ENCODE peak calls at places on chromosomes 1 and 21, in five cellular contexts. S is tibial nerve; K is PC-3; U is Peyer's patch; N is CD8-positive, alpha-beta T cell. D is an unnamed sample.

GRCh38 chr1:175192111-175192629 is 406 bp downstream of the KIAA0040 start:
- DNase-seq in S (peak), K (peak), U (peak), N (no peak), D (peak)

GRCh38 chr1:22618056-22618455 is 18.4 kb upstream of the C1QA start:
- DNase-seq in S (no peak), K (no peak), U (no peak), N (no peak), D (no peak)

GRCh38 chr1:171611306-171611705 is 10.7 kb upstream of the MYOCOS start:
- DNase-seq in S (no peak), K (no peak), U (no peak), N (no peak), D (no peak)

GRCh38 chr1:16905112-16905855 is 9.5 kb downstream of the RNU1-2 start:
- DNase-seq in S (no peak), K (peak), U (peak), N (peak), D (peak)

GRCh38 chr1:56399326-56400292 is 179.8 kb downstream of the PLPP3 start:
- DNase-seq in S (no peak), K (no peak), U (no peak), N (no peak), D (no peak)

GRCh38 chr1:16351449-16351993 is 759 bp downstream of the FBXO42 start:
- DNase-seq in S (peak), K (peak), U (no peak), N (no peak), D (no peak)

GRCh38 chr1:151868404-151868980 is 15.0 kb upstream of the THEM5 start:
- DNase-seq in S (no peak), K (no peak), U (no peak), N (no peak), D (no peak)

GRCh38 chr1:215474940-215475339 is 92.2 kb upstream of the KCTD3 start:
- DNase-seq in S (no peak), K (no peak), U (no peak), N (no peak), D (no peak)

GRCh38 chr1:65419681-65420589 is 533 bp upstream of the LEPR start:
- DNase-seq in S (peak), K (peak), U (peak), N (peak), D (peak)

GRCh38 chr1:39507230-39507928 is 15.9 kb downstream of the BMP8A start:
- DNase-seq in S (no peak), K (peak), U (no peak), N (no peak), D (no peak)

GRCh38 chr1:101259744-101260148 is 22.9 kb downstream of the S1PR1 start:
- DNase-seq in S (no peak), K (peak), U (no peak), N (no peak), D (no peak)

GRCh38 chr1:224534731-224535130 is 81.4 kb upstream of the CNIH3 start:
- DNase-seq in S (no peak), K (no peak), U (no peak), N (no peak), D (no peak)

GRCh38 chr1:43847290-43847689 is 86.3 kb upstream of the ARTN start:
- DNase-seq in S (no peak), K (peak), U (no peak), N (no peak), D (no peak)

GRCh38 chr1:31562707-31563360 is 13.5 kb upstream of the TINAGL1 start:
- DNase-seq in S (no peak), K (peak), U (no peak), N (no peak), D (no peak)

GRCh38 chr21:26469789-26470188 is 103.3 kb downstream of the CYYR1 start:
- DNase-seq in S (peak), K (peak), U (no peak), N (no peak), D (no peak)

GRCh38 chr1:39089811-39090519 is 63.8 kb downstream of the NDUFS5 start:
- DNase-seq in S (no peak), K (peak), U (no peak), N (no peak), D (no peak)

GRCh38 chr1:198543670-198544260 is 3.3 kb upstream of the ATP6V1G3 start:
- DNase-seq in S (no peak), K (no peak), U (no peak), N (no peak), D (no peak)

GRCh38 chr1:42941640-42942330 is 16.9 kb downstream of the SLC2A1 start:
- DNase-seq in S (no peak), K (peak), U (peak), N (no peak), D (peak)

GRCh38 chr1:93844262-93845045 is 34.6 kb downstream of the DNTTIP2 start:
- DNase-seq in S (peak), K (peak), U (no peak), N (peak), D (peak)

GRCh38 chr1:164772635-164773034 is 213.7 kb downstream of the PBX1 start:
- DNase-seq in S (no peak), K (peak), U (peak), N (no peak), D (peak)

GRCh38 chr21:37642493-37642892 is 273.8 kb downstream of the KCNJ6 start:
- DNase-seq in S (no peak), K (peak), U (no peak), N (no peak), D (peak)

GRCh38 chr1:172938676-172939075 is 112.1 kb downstream of the TNFSF18 start:
- DNase-seq in S (no peak), K (peak), U (no peak), N (no peak), D (no peak)

GRCh38 chr21:42456457-42456856 is 39.6 kb downstream of the RSPH1 start:
- DNase-seq in S (no peak), K (peak), U (peak), N (no peak), D (peak)

GRCh38 chr1:43705334-43705733 is 2.0 kb upstream of the ST3GAL3 start:
- DNase-seq in S (no peak), K (no peak), U (no peak), N (no peak), D (no peak)

GRCh38 chr1:225998560-225999226 is 450 bp downstream of the SDE2 start:
- DNase-seq in S (no peak), K (peak), U (no peak), N (no peak), D (peak)

GRCh38 chr1:40385437-40386310 is 12.1 kb downstream of the SMAP2 start:
- DNase-seq in S (no peak), K (no peak), U (no peak), N (peak), D (peak)

GRCh38 chr1:211596418-211597181 is 17.6 kb upstream of the SLC30A1 start:
- DNase-seq in S (no peak), K (no peak), U (no peak), N (no peak), D (no peak)

GRCh38 chr1:248691567-248692155 is 10.9 kb downstream of the OR14I1 start:
- DNase-seq in S (no peak), K (no peak), U (no peak), N (no peak), D (no peak)

GRCh38 chr1:171653796-171654704 is 1.6 kb upstream of the MYOC start:
- DNase-seq in S (no peak), K (peak), U (no peak), N (no peak), D (no peak)

GRCh38 chr1:84997667-84998600 is 1.0 kb upstream of the MCOLN2 start:
- DNase-seq in S (no peak), K (peak), U (peak), N (no peak), D (peak)

GRCh38 chr1:180928272-180929230 is 15.9 kb downstream of the KIAA1614 start:
- DNase-seq in S (no peak), K (no peak), U (no peak), N (no peak), D (no peak)

GRCh38 chr1:211944733-211945500 is 90.4 kb downstream of the INTS7 start:
- DNase-seq in S (no peak), K (peak), U (peak), N (no peak), D (no peak)

GRCh38 chr1:247401310-247402098 is 14.5 kb upstream of the NLRP3 start:
- DNase-seq in S (no peak), K (peak), U (peak), N (no peak), D (no peak)

GRCh38 chr1:160494620-160495019 is 28.4 kb downstream of the SLAMF6 start:
- DNase-seq in S (no peak), K (peak), U (no peak), N (no peak), D (no peak)

GRCh38 chr21:36257657-36258056 is 62.3 kb upstream of the MORC3 start:
- DNase-seq in S (no peak), K (no peak), U (no peak), N (no peak), D (no peak)

GRCh38 chr1:224641030-224641429 is 24.9 kb downstream of the CNIH3 start:
- DNase-seq in S (no peak), K (peak), U (no peak), N (no peak), D (peak)

GRCh38 chr1:155871390-155871789 is 12.0 kb downstream of the SYT11 start:
- DNase-seq in S (peak), K (no peak), U (no peak), N (no peak), D (no peak)

GRCh38 chr1:206684478-206685255 is at the start of gene MAPKAPK2:
- DNase-seq in S (peak), K (peak), U (peak), N (peak), D (peak)

GRCh38 chr1:174114788-174115448 is 44.4 kb upstream of the RABGAP1L start:
- DNase-seq in S (peak), K (peak), U (no peak), N (no peak), D (peak)

DNA sequence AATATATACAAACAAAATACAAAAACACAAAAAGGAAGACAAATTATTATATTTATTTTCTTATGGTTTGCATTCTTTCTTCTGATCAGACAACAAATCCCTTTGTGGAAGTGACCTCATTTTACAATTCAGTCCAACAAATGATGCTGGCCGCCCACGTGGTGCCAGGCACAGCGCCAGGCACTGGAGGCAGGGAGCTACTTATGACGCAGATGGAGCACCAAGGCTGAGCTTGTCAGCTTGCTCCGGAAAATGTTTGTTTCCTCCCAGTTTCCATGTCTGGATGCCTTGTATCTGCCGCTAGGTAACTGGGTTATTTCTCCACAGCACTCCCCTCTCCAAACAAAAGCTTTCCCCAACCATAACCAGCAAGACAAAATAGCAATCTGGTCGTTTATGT is 30.7 kb upstream of the CD34 start:
- DNase-seq in S (peak), K (no peak), U (no peak), N (no peak), D (no peak)
- TF ChIP-seq CTCF in S (no peak), K (no peak), U (no peak), N (no peak), D (no peak)

GRCh38 chr1:3610165-3610822 is 1.0 kb downstream of the MEGF6 start:
- DNase-seq in S (no peak), K (no peak), U (no peak), N (no peak), D (no peak)
- H3K4me3 ChIP-seq in S (peak), K (peak), U (peak), N (peak), D (no peak)

GRCh38 chr21:34988625-34989024 is 60.5 kb downstream of the RUNX1 start:
- DNase-seq in S (no peak), K (no peak), U (no peak), N (no peak), D (no peak)

GRCh38 chr21:34987673-34988072 is 61.4 kb downstream of the RUNX1 start:
- DNase-seq in S (no peak), K (no peak), U (no peak), N (no peak), D (no peak)

GRCh38 chr21:34989337-34990151 is 59.6 kb downstream of the RUNX1 start:
- DNase-seq in S (no peak), K (no peak), U (no peak), N (no peak), D (peak)

GRCh38 chr21:34986561-34987533 is 62.3 kb downstream of the RUNX1 start:
- DNase-seq in S (no peak), K (peak), U (no peak), N (peak), D (peak)

DNA sequence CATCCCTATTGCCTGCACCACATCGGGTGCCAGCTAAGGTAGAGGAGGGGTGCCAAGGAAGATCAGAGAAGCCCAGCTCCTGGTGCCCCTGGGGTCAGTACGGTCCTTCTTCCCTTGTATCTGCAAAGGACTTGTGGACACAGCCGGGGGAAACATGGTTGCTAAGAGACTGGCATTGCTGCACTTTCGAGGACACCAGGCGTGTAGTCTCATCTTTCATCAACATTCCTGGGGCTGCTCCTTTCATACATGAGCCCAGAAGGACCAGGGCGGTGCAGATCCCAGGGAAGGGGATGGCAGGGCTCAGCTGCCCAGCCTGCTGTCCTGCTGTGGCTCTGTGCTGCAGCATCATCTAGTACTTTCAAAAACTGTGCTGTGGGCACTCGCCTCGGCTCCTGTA is 61.0 kb downstream of the RUNX1 start:
- DNase-seq in S (no peak), K (no peak), U (no peak), N (no peak), D (no peak)
- TF ChIP-seq CTCF in S (no peak), K (no peak), U (no peak), N (no peak), D (no peak)

GRCh38 chr1:150576367-150576711 is 3.1 kb downstream of the MCL1 start:
- DNase-seq in S (no peak), K (no peak), U (no peak), N (no peak), D (no peak)
- H3K4me3 ChIP-seq in S (peak), K (peak), U (peak), N (peak), D (peak)

GRCh38 chr1:1618396-1619068 is 3.2 kb downstream of the MIB2 start:
- DNase-seq in S (no peak), K (no peak), U (no peak), N (no peak), D (no peak)

GRCh38 chr1:1621173-1621661 is 5.9 kb downstream of the MIB2 start:
- DNase-seq in S (no peak), K (no peak), U (no peak), N (no peak), D (no peak)

GRCh38 chr1:1620433-1621139 is 5.3 kb downstream of the MIB2 start:
- DNase-seq in S (no peak), K (no peak), U (no peak), N (no peak), D (no peak)

GRCh38 chr1:1621682-1622577 is 6.6 kb downstream of the MIB2 start:
- DNase-seq in S (no peak), K (no peak), U (no peak), N (no peak), D (no peak)

GRCh38 chr1:1619917-1620361 is 4.6 kb downstream of the MIB2 start:
- DNase-seq in S (no peak), K (peak), U (no peak), N (no peak), D (no peak)
- TF ChIP-seq CTCF in S (no peak), K (peak), U (no peak), N (no peak), D (peak)

GRCh38 chr1:156898151-156898550 is 4.6 kb downstream of the PEAR1 start:
- DNase-seq in S (peak), K (peak), U (no peak), N (no peak), D (no peak)
- H3K4me3 ChIP-seq in S (peak), K (no peak), U (no peak), N (no peak), D (no peak)

GRCh38 chr1:1846386-1846918 is 44.4 kb downstream of the GNB1 start:
- DNase-seq in S (no peak), K (no peak), U (no peak), N (no peak), D (no peak)

GRCh38 chr1:1842360-1843146 is 48.3 kb downstream of the GNB1 start:
- DNase-seq in S (no peak), K (no peak), U (no peak), N (no peak), D (peak)

GRCh38 chr1:1839311-1839965 is 51.4 kb downstream of the GNB1 start:
- DNase-seq in S (no peak), K (no peak), U (no peak), N (no peak), D (no peak)

GRCh38 chr1:1836119-1836518 is 54.8 kb downstream of the GNB1 start:
- DNase-seq in S (no peak), K (no peak), U (no peak), N (no peak), D (no peak)

DNA sequence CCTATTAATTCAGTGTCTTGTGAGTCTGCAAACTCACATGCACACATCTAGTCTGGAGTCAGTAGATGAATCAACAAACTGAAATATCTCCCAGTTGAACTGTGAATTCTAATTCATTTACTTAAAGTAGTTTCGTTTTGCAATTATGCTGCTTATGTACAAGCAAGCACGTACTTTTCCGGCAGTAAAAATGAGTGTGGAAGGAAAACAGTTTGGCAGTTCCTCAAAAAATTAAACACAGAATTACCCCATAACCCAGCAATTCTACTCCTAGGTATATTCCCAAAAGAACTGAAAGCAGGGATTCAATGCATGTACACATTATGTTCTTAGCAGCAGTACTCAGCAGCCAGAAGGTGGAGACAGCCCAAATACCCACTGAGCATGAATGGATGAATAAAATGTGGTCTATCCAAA is 49.3 kb downstream of the GNB1 start:
- DNase-seq in S (no peak), K (no peak), U (no peak), N (no peak), D (no peak)
- TF ChIP-seq CTCF in S (no peak), K (peak), U (peak), N (no peak), D (no peak)

D was measured in GM12865.